ENCODE peak calls at places on chromosomes 12 and 14, in ten cellular contexts. One of them, this sample, is unnamed. For H3K9me3 and H3K4me1, the result is how much of the 10 kb centered on the place peaks cover.

GRCh38 chr14:100532916-100533630 is 54.1 kb downstream of the BEGAIN start:
- DNase-seq in tibial nerve: peak
- DNase-seq in left lung: peak
- DNase-seq in H9: no peak
- DNase-seq in SK-N-SH: peak
- DNase-seq in CD8-positive, alpha-beta T cell: peak
- DNase-seq in adrenal gland: peak
- DNase-seq in uterus: peak
- DNase-seq in OCI-LY7: peak
- DNase-seq in A549: no peak
- DNase-seq in this sample: no peak

GRCh38 chr12:123242083-123242904 is 9.1 kb downstream of the MTRFR start:
- DNase-seq in uterus: no peak
- DNase-seq in tibial nerve: no peak
- DNase-seq in left lung: no peak
- DNase-seq in H9: no peak
- DNase-seq in CD8-positive, alpha-beta T cell: no peak
- DNase-seq in SK-N-SH: no peak
- DNase-seq in adrenal gland: no peak
- DNase-seq in A549: no peak
- DNase-seq in OCI-LY7: no peak
- DNase-seq in this sample: no peak

GRCh38 chr12:6231359-6232268 is 31.4 kb downstream of the CD9 start:
- DNase-seq in adrenal gland: no peak
- DNase-seq in H9: no peak
- DNase-seq in tibial nerve: no peak
- DNase-seq in SK-N-SH: no peak
- DNase-seq in left lung: no peak
- DNase-seq in CD8-positive, alpha-beta T cell: no peak
- DNase-seq in uterus: no peak
- DNase-seq in A549: no peak
- DNase-seq in OCI-LY7: no peak
- DNase-seq in this sample: no peak

GRCh38 chr14:67514203-67514607 is 18.9 kb upstream of the PLEKHH1 start:
- DNase-seq in tibial nerve: peak
- DNase-seq in left lung: no peak
- DNase-seq in adrenal gland: peak
- DNase-seq in uterus: peak
- DNase-seq in OCI-LY7: no peak
- DNase-seq in A549: no peak
- DNase-seq in H9: no peak
- DNase-seq in SK-N-SH: peak
- DNase-seq in CD8-positive, alpha-beta T cell: no peak
- DNase-seq in this sample: no peak

GRCh38 chr14:50232276-50232642 is 881 bp upstream of the SOS2 start:
- DNase-seq in OCI-LY7: no peak
- DNase-seq in SK-N-SH: no peak
- DNase-seq in tibial nerve: no peak
- DNase-seq in left lung: no peak
- DNase-seq in A549: no peak
- DNase-seq in CD8-positive, alpha-beta T cell: no peak
- DNase-seq in adrenal gland: no peak
- DNase-seq in uterus: no peak
- DNase-seq in H9: no peak
- DNase-seq in this sample: no peak

GRCh38 chr12:29516431-29516875 is 19.0 kb upstream of the OVCH1 start:
- DNase-seq in OCI-LY7: no peak
- DNase-seq in H9: no peak
- DNase-seq in SK-N-SH: no peak
- DNase-seq in tibial nerve: no peak
- DNase-seq in uterus: no peak
- DNase-seq in A549: no peak
- DNase-seq in left lung: no peak
- DNase-seq in adrenal gland: no peak
- DNase-seq in CD8-positive, alpha-beta T cell: no peak
- DNase-seq in this sample: no peak

GRCh38 chr12:92030618-92031017 is 115.0 kb downstream of the BTG1 start:
- DNase-seq in adrenal gland: peak
- DNase-seq in CD8-positive, alpha-beta T cell: peak
- DNase-seq in H9: no peak
- DNase-seq in left lung: no peak
- DNase-seq in uterus: peak
- DNase-seq in OCI-LY7: peak
- DNase-seq in tibial nerve: peak
- DNase-seq in SK-N-SH: no peak
- DNase-seq in A549: no peak
- DNase-seq in this sample: no peak

GRCh38 chr12:86658303-86658702 is 402.1 kb upstream of the MGAT4C start:
- DNase-seq in tibial nerve: no peak
- DNase-seq in SK-N-SH: no peak
- DNase-seq in adrenal gland: no peak
- DNase-seq in OCI-LY7: no peak
- DNase-seq in A549: no peak
- DNase-seq in H9: no peak
- DNase-seq in left lung: no peak
- DNase-seq in CD8-positive, alpha-beta T cell: no peak
- DNase-seq in uterus: no peak
- DNase-seq in this sample: no peak

GRCh38 chr12:106078358-106079025 is 60.3 kb downstream of the NUAK1 start:
- DNase-seq in CD8-positive, alpha-beta T cell: no peak
- DNase-seq in A549: peak
- DNase-seq in SK-N-SH: no peak
- DNase-seq in left lung: no peak
- DNase-seq in uterus: peak
- DNase-seq in H9: peak
- DNase-seq in adrenal gland: peak
- DNase-seq in tibial nerve: peak
- DNase-seq in OCI-LY7: no peak
- DNase-seq in this sample: no peak

GRCh38 chr12:96108321-96108720 is 72.9 kb upstream of the LTA4H start:
- DNase-seq in tibial nerve: peak
- DNase-seq in A549: no peak
- DNase-seq in left lung: no peak
- DNase-seq in CD8-positive, alpha-beta T cell: peak
- DNase-seq in adrenal gland: peak
- DNase-seq in SK-N-SH: no peak
- DNase-seq in H9: peak
- DNase-seq in OCI-LY7: peak
- DNase-seq in uterus: no peak
- DNase-seq in this sample: no peak

GRCh38 chr14:20001863-20002262 is at the start of gene OR4Q2:
- DNase-seq in left lung: no peak
- DNase-seq in SK-N-SH: no peak
- DNase-seq in OCI-LY7: no peak
- DNase-seq in CD8-positive, alpha-beta T cell: no peak
- DNase-seq in H9: no peak
- DNase-seq in tibial nerve: no peak
- DNase-seq in uterus: no peak
- DNase-seq in A549: no peak
- DNase-seq in adrenal gland: no peak
- DNase-seq in this sample: no peak

GRCh38 chr12:67482751-67483661 is 165.5 kb upstream of the DYRK2 start:
- DNase-seq in left lung: no peak
- DNase-seq in CD8-positive, alpha-beta T cell: peak
- DNase-seq in A549: no peak
- DNase-seq in uterus: peak
- DNase-seq in SK-N-SH: peak
- DNase-seq in OCI-LY7: peak
- DNase-seq in H9: no peak
- DNase-seq in adrenal gland: peak
- DNase-seq in tibial nerve: peak
- DNase-seq in this sample: no peak

GRCh38 chr12:108667349-108667748 is 33.7 kb upstream of the SELPLG start:
- DNase-seq in uterus: no peak
- DNase-seq in H9: no peak
- DNase-seq in adrenal gland: no peak
- DNase-seq in tibial nerve: no peak
- DNase-seq in left lung: no peak
- DNase-seq in SK-N-SH: no peak
- DNase-seq in CD8-positive, alpha-beta T cell: no peak
- DNase-seq in A549: no peak
- DNase-seq in OCI-LY7: peak
- DNase-seq in this sample: no peak

GRCh38 chr12:54463484-54463883 is 9.9 kb downstream of the GTSF1 start:
- DNase-seq in OCI-LY7: no peak
- DNase-seq in tibial nerve: no peak
- DNase-seq in SK-N-SH: no peak
- DNase-seq in A549: no peak
- DNase-seq in CD8-positive, alpha-beta T cell: no peak
- DNase-seq in H9: no peak
- DNase-seq in adrenal gland: no peak
- DNase-seq in left lung: no peak
- DNase-seq in uterus: no peak
- DNase-seq in this sample: no peak

GRCh38 chr14:74535756-74536325 is 42.3 kb downstream of the ISCA2 start:
- DNase-seq in tibial nerve: no peak
- DNase-seq in left lung: no peak
- DNase-seq in CD8-positive, alpha-beta T cell: no peak
- DNase-seq in A549: no peak
- DNase-seq in adrenal gland: no peak
- DNase-seq in OCI-LY7: no peak
- DNase-seq in uterus: no peak
- DNase-seq in H9: no peak
- DNase-seq in SK-N-SH: peak
- DNase-seq in this sample: no peak

DNA sequence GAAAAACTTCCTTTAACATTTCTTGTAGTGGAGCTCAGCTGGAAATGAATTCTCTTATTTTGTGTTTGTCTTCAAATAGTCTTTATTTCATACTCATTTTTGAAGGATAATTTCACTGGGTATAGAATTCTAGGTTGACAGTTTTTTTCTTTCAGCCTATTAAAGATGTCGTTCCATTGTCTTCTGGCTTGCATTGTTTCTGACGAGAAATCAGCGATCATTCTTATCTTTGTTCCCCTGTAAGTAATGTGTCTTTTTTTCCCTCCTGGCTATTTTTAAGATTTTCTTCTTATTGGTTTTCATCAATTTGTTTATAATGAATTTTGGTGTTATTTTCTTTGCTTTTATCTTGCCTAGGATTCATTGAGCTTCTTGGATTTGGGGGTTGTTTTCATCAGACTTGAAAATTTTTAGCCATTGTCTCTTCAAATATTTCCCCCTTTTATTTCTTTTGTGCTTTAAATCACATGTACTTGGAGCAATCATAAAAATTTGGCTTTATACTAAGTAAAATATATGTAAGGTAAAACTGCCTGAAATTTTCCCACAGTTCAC is 89.4 kb downstream of the UNC79 start:
- DNase-seq in H9: no peak
- DNase-seq in left lung: no peak
- DNase-seq in OCI-LY7: peak
- DNase-seq in adrenal gland: no peak
- DNase-seq in CD8-positive, alpha-beta T cell: no peak
- DNase-seq in tibial nerve: no peak
- DNase-seq in uterus: no peak
- DNase-seq in SK-N-SH: no peak
- DNase-seq in A549: no peak
- DNase-seq in this sample: no peak
- H3K9me3 ChIP-seq in H9: under half
- H3K9me3 ChIP-seq in left lung: under half
- H3K9me3 ChIP-seq in OCI-LY7: under half
- H3K9me3 ChIP-seq in adrenal gland: under half
- H3K9me3 ChIP-seq in CD8-positive, alpha-beta T cell: under half
- H3K9me3 ChIP-seq in tibial nerve: under half
- H3K9me3 ChIP-seq in uterus: under half
- H3K9me3 ChIP-seq in SK-N-SH: under half
- H3K9me3 ChIP-seq in A549: under half
- H3K9me3 ChIP-seq in this sample: under half

DNA sequence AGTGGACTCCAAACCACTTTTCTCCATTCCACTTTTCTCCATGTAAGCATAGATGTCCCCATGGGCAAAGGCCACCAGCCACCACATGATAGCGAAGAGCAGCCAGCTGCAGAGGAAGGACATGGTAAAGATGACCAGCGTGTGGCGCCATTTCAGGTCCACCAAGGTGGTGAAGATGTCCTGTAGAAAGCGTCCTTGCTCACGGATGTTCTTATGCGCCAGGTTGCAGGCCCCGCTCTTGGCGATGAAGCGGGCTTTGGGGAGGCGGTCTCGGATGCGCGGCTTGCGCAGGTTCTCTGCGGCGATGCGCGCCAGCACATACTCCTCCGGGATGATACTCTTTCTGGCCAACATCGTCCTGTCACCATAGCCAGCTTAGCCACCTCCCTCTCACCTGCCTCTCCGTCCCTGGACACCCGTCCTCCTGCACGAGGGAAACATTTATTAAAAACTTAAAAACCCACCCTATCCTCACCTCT is 1.2 kb downstream of the KCNJ8 start:
- DNase-seq in A549: no peak
- DNase-seq in tibial nerve: peak
- DNase-seq in H9: peak
- DNase-seq in left lung: peak
- DNase-seq in CD8-positive, alpha-beta T cell: no peak
- DNase-seq in uterus: peak
- DNase-seq in OCI-LY7: no peak
- DNase-seq in adrenal gland: peak
- DNase-seq in SK-N-SH: peak
- DNase-seq in this sample: peak
- TF ChIP-seq CTCF in A549: peak
- TF ChIP-seq CTCF in tibial nerve: peak
- TF ChIP-seq CTCF in H9: peak
- TF ChIP-seq CTCF in left lung: no peak
- TF ChIP-seq CTCF in CD8-positive, alpha-beta T cell: no peak
- TF ChIP-seq CTCF in uterus: no peak
- TF ChIP-seq CTCF in OCI-LY7: peak
- TF ChIP-seq CTCF in adrenal gland: peak
- TF ChIP-seq CTCF in SK-N-SH: peak
- TF ChIP-seq CTCF in this sample: peak

GRCh38 chr12:110677982-110678381 is 10.9 kb downstream of the HVCN1 start:
- DNase-seq in OCI-LY7: no peak
- DNase-seq in uterus: no peak
- DNase-seq in H9: no peak
- DNase-seq in adrenal gland: no peak
- DNase-seq in CD8-positive, alpha-beta T cell: no peak
- DNase-seq in left lung: no peak
- DNase-seq in A549: no peak
- DNase-seq in tibial nerve: no peak
- DNase-seq in SK-N-SH: no peak
- DNase-seq in this sample: no peak
- H3K4me1 ChIP-seq in OCI-LY7: half or more
- H3K4me1 ChIP-seq in uterus: under half
- H3K4me1 ChIP-seq in H9: under half
- H3K4me1 ChIP-seq in adrenal gland: under half
- H3K4me1 ChIP-seq in CD8-positive, alpha-beta T cell: under half
- H3K4me1 ChIP-seq in left lung: under half
- H3K4me1 ChIP-seq in A549: under half
- H3K4me1 ChIP-seq in tibial nerve: under half
- H3K4me1 ChIP-seq in SK-N-SH: under half
- H3K4me1 ChIP-seq in this sample: under half

DNA sequence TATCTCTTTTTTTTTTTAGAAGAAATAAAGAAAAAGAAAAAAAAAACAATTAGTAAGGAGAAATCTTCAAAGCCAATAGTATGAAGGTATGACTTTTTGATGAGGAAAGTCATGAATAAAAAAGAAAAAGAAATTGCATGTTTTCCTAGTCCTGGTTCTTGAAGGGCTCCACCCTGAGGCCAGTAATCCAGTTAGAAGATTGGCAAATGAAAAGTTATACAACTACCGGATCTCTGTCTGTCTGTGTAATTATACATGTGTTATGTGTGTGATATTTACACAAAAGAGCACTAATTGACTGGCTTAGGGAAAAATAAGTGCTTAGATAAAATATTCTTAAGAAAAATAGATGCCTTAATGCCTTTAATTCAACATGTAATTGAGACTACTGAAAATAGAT is 28.4 kb downstream of the SDR9C7 start:
- DNase-seq in left lung: no peak
- DNase-seq in adrenal gland: no peak
- DNase-seq in SK-N-SH: no peak
- DNase-seq in H9: no peak
- DNase-seq in CD8-positive, alpha-beta T cell: no peak
- DNase-seq in OCI-LY7: no peak
- DNase-seq in tibial nerve: no peak
- DNase-seq in uterus: no peak
- DNase-seq in A549: no peak
- DNase-seq in this sample: no peak
- H3K9me3 ChIP-seq in left lung: under half
- H3K9me3 ChIP-seq in adrenal gland: under half
- H3K9me3 ChIP-seq in SK-N-SH: under half
- H3K9me3 ChIP-seq in H9: under half
- H3K9me3 ChIP-seq in CD8-positive, alpha-beta T cell: under half
- H3K9me3 ChIP-seq in OCI-LY7: under half
- H3K9me3 ChIP-seq in tibial nerve: under half
- H3K9me3 ChIP-seq in uterus: under half
- H3K9me3 ChIP-seq in A549: under half
- H3K9me3 ChIP-seq in this sample: under half